ENCODE peak calls at places on chromosome 13, in eight cellular contexts. D is neural crest cell; X is ELF-1; Z is HT1080; M is endothelial cell; H is CD8-positive, alpha-beta memory T cell; K is left cardiac atrium; P is upper lobe of right lung. L is an unnamed sample.

GRCh38 chr13:46345866-46346265 is 41.2 kb downstream of the RUBCNL start:
- DNase-seq in D (no peak), X (no peak), Z (no peak), M (no peak), H (no peak), K (no peak), P (no peak), L (no peak)

GRCh38 chr13:65417953-65418352 is 1812.2 kb downstream of the PCDH9 start:
- DNase-seq in D (no peak), X (no peak), Z (no peak), M (no peak), H (no peak), K (no peak), P (no peak), L (no peak)

GRCh38 chr13:44188257-44188656 is 185.4 kb upstream of the SERP2 start:
- DNase-seq in D (no peak), X (no peak), Z (peak; percentile 94), M (no peak), H (no peak), K (no peak), P (no peak), L (no peak)

GRCh38 chr13:33270906-33271538 is 14.5 kb downstream of the STARD13 start:
- DNase-seq in D (no peak), X (no peak), Z (no peak), M (no peak), H (no peak), K (no peak), P (no peak), L (no peak)

GRCh38 chr13:40026741-40027140 is 371.3 kb downstream of the COG6 start:
- DNase-seq in D (no peak), X (no peak), Z (no peak), M (no peak), H (no peak), K (no peak), P (no peak), L (no peak)

GRCh38 chr13:24459234-24459633 is 53.3 kb downstream of the PARP4 start:
- DNase-seq in D (no peak), X (no peak), Z (no peak), M (no peak), H (no peak), K (no peak), P (no peak), L (no peak)

GRCh38 chr13:40402931-40403412 is 263.5 kb downstream of the FOXO1 start:
- DNase-seq in D (no peak), X (peak; percentile 49), Z (peak; percentile 61), M (no peak), H (no peak), K (peak; percentile 34), P (no peak), L (no peak)

GRCh38 chr13:49784886-49785570 is 7.5 kb downstream of the KPNA3 start:
- DNase-seq in D (no peak), X (no peak), Z (no peak), M (no peak), H (no peak), K (no peak), P (no peak), L (no peak)

GRCh38 chr13:48660356-48661076 is 6.8 kb downstream of the CYSLTR2 start:
- DNase-seq in D (no peak), X (peak; percentile 8), Z (no peak), M (no peak), H (no peak), K (no peak), P (no peak), L (no peak)

GRCh38 chr13:44904982-44905381 is 84.3 kb downstream of the NUFIP1 start:
- DNase-seq in D (no peak), X (peak; percentile 47), Z (peak; percentile 89), M (no peak), H (no peak), K (peak; percentile 45), P (no peak), L (no peak)

GRCh38 chr13:48596128-48596429 is 57.6 kb upstream of the CYSLTR2 start:
- DNase-seq in D (no peak), X (no peak), Z (no peak), M (no peak), H (no peak), K (no peak), P (no peak), L (no peak)

GRCh38 chr13:80945328-80945727 is 604.4 kb upstream of the SPRY2 start:
- DNase-seq in D (peak; percentile 50), X (peak; percentile 15), Z (no peak), M (peak; percentile 37), H (no peak), K (no peak), P (no peak), L (no peak)

GRCh38 chr13:114063545-114064515 is 68.6 kb downstream of the RASA3 start:
- DNase-seq in D (no peak), X (no peak), Z (peak; percentile 66), M (no peak), H (no peak), K (peak; percentile 79), P (peak; percentile 86), L (no peak)

GRCh38 chr13:76991432-76991795 is 467 bp upstream of the CLN5 start:
- DNase-seq in D (no peak), X (no peak), Z (peak; percentile 52), M (no peak), H (peak; percentile 81), K (peak; percentile 48), P (no peak), L (peak; percentile 22)

GRCh38 chr13:24868874-24869273 is 104.9 kb downstream of the RNF17 start:
- DNase-seq in D (no peak), X (no peak), Z (no peak), M (no peak), H (no peak), K (no peak), P (no peak), L (no peak)

GRCh38 chr13:19782049-19782726 is 557 bp downstream of the PSPC1 start:
- DNase-seq in D (peak; percentile 29), X (peak; percentile 49), Z (no peak), M (peak; percentile 61), H (peak; percentile 44), K (peak; percentile 72), P (peak; percentile 83), L (peak; percentile 37)

GRCh38 chr13:113537909-113538688 is 46.5 kb upstream of the TFDP1 start:
- DNase-seq in D (no peak), X (no peak), Z (no peak), M (no peak), H (no peak), K (no peak), P (peak; percentile 48), L (no peak)

GRCh38 chr13:40399756-40400155 is 266.7 kb downstream of the FOXO1 start:
- DNase-seq in D (no peak), X (no peak), Z (no peak), M (no peak), H (no peak), K (no peak), P (no peak), L (no peak)

GRCh38 chr13:76474356-76474755 is 411.8 kb downstream of the KCTD12 start:
- DNase-seq in D (no peak), X (no peak), Z (no peak), M (no peak), H (no peak), K (no peak), P (no peak), L (no peak)

GRCh38 chr13:36858285-36858684 is 39.3 kb downstream of the RFXAP start:
- DNase-seq in D (no peak), X (peak; percentile 45), Z (peak; percentile 62), M (peak; percentile 14), H (no peak), K (no peak), P (no peak), L (no peak)

GRCh38 chr13:50845211-50845610 is 1.7 kb upstream of the DLEU7 start:
- DNase-seq in D (no peak), X (no peak), Z (peak; percentile 10), M (no peak), H (no peak), K (no peak), P (no peak), L (no peak)

GRCh38 chr13:57630661-57631606 is 610 bp upstream of the PCDH17 start:
- DNase-seq in D (peak; percentile 25), X (peak; percentile 26), Z (no peak), M (no peak), H (no peak), K (no peak), P (peak; percentile 41), L (no peak)

GRCh38 chr13:83881917-83882625 is at the start of gene SLITRK1:
- DNase-seq in D (peak; percentile 93), X (peak; percentile 95), Z (peak; percentile 7), M (peak; percentile 96), H (no peak), K (peak; percentile 31), P (peak; percentile 72), L (no peak)

GRCh38 chr13:107790360-107790759 is 425.0 kb downstream of the LIG4 start:
- DNase-seq in D (no peak), X (no peak), Z (no peak), M (no peak), H (no peak), K (no peak), P (no peak), L (no peak)

GRCh38 chr13:111363121-111363520 is 42.7 kb downstream of the TEX29 start:
- DNase-seq in D (no peak), X (no peak), Z (no peak), M (no peak), H (no peak), K (no peak), P (no peak), L (no peak)

GRCh38 chr13:109784590-109785140 is 1.7 kb downstream of the IRS2 start:
- DNase-seq in D (peak; percentile 84), X (peak; percentile 87), Z (no peak), M (peak; percentile 92), H (peak; percentile 45), K (peak; percentile 87), P (peak; percentile 91), L (no peak)

GRCh38 chr13:75365724-75366173 is 116.2 kb downstream of the TBC1D4 start:
- DNase-seq in D (no peak), X (no peak), Z (peak; percentile 99), M (no peak), H (no peak), K (no peak), P (no peak), L (no peak)

GRCh38 chr13:29520671-29521070 is 74.8 kb downstream of the SLC7A1 start:
- DNase-seq in D (no peak), X (no peak), Z (no peak), M (no peak), H (no peak), K (no peak), P (no peak), L (no peak)

GRCh38 chr13:33182729-33183128 is 102.8 kb downstream of the STARD13 start:
- DNase-seq in D (no peak), X (no peak), Z (no peak), M (no peak), H (no peak), K (no peak), P (no peak), L (no peak)

GRCh38 chr13:112782433-112783010 is 92.7 kb downstream of the ATP11A start:
- DNase-seq in D (no peak), X (no peak), Z (no peak), M (no peak), H (no peak), K (no peak), P (no peak), L (no peak)

GRCh38 chr13:52162279-52163101 is 3.1 kb upstream of the NEK3 start:
- DNase-seq in D (no peak), X (no peak), Z (peak; percentile 95), M (no peak), H (no peak), K (no peak), P (no peak), L (no peak)

GRCh38 chr13:100098445-100099116 is 9.7 kb downstream of the PCCA start:
- DNase-seq in D (no peak), X (no peak), Z (no peak), M (no peak), H (no peak), K (no peak), P (no peak), L (no peak)

GRCh38 chr13:97108535-97108910 is 113.6 kb upstream of the MBNL2 start:
- DNase-seq in D (no peak), X (no peak), Z (peak; percentile 45), M (no peak), H (no peak), K (no peak), P (no peak), L (no peak)

GRCh38 chr13:38888309-38888708 is 102.3 kb downstream of the STOML3 start:
- DNase-seq in D (no peak), X (peak; percentile 63), Z (peak; percentile 84), M (no peak), H (no peak), K (no peak), P (no peak), L (no peak)